ENCODE peak calls at places on chromosomes 5 and 9, in four cellular contexts. V is A549, S is H1, U is SK-N-SH. A is an unnamed sample.

GRCh38 chr5:71782393-71782770 is 63.3 kb downstream of the CARTPT start:
- DNase-seq in V (no peak), S (no peak), U (no peak), A (no peak)

GRCh38 chr5:96871022-96871388 is 5.3 kb upstream of the ERAP2 start:
- DNase-seq in V (no peak), S (no peak), U (no peak), A (no peak)

GRCh38 chr9:75001719-75002421 is 26.2 kb downstream of the CARNMT1 start:
- DNase-seq in V (peak), S (no peak), U (peak), A (peak)

GRCh38 chr5:157912621-157913325 is 53.8 kb upstream of the CLINT1 start:
- DNase-seq in V (no peak), S (no peak), U (no peak), A (no peak)

GRCh38 chr5:157902440-157903116 is 43.6 kb upstream of the CLINT1 start:
- DNase-seq in V (no peak), S (no peak), U (no peak), A (no peak)

GRCh38 chr9:102049586-102050246 is 311.3 kb upstream of the GRIN3A start:
- DNase-seq in V (no peak), S (no peak), U (no peak), A (no peak)

GRCh38 chr5:133932441-133933168 is 35.8 kb downstream of the C5orf15 start:
- DNase-seq in V (no peak), S (no peak), U (no peak), A (no peak)

GRCh38 chr5:179115845-179116524 is 55.8 kb downstream of the ZNF354C start:
- DNase-seq in V (no peak), S (no peak), U (no peak), A (no peak)

GRCh38 chr9:133939386-133939785 is 52.7 kb downstream of the VAV2 start:
- DNase-seq in V (no peak), S (no peak), U (no peak), A (no peak)

GRCh38 chr5:88251048-88251711 is 17.5 kb downstream of the TMEM161B start:
- DNase-seq in V (no peak), S (no peak), U (no peak), A (no peak)

GRCh38 chr5:4857761-4858160 is 282.4 kb upstream of the ADAMTS16 start:
- DNase-seq in V (no peak), S (no peak), U (no peak), A (no peak)

GRCh38 chr5:163460562-163461176 is at the start of gene HMMR:
- DNase-seq in V (peak), S (no peak), U (peak), A (no peak)

GRCh38 chr9:9747787-9748186 is 865.0 kb downstream of the PTPRD start:
- DNase-seq in V (no peak), S (no peak), U (no peak), A (no peak)

GRCh38 chr5:14410068-14410941 is 171.3 kb upstream of the OTULINL start:
- DNase-seq in V (no peak), S (no peak), U (peak), A (no peak)

GRCh38 chr5:155587458-155587857 is 573.9 kb downstream of the KIF4B start:
- DNase-seq in V (no peak), S (no peak), U (peak), A (no peak)

GRCh38 chr9:74497750-74498615 is 848 bp downstream of the RORB start:
- DNase-seq in V (peak), S (no peak), U (peak), A (no peak)

GRCh38 chr5:155154973-155155372 is 141.4 kb downstream of the KIF4B start:
- DNase-seq in V (no peak), S (no peak), U (no peak), A (no peak)

GRCh38 chr5:133499896-133500295 is 112.4 kb downstream of the FSTL4 start:
- DNase-seq in V (no peak), S (no peak), U (no peak), A (no peak)

GRCh38 chr9:131781069-131781468 is 41.2 kb upstream of the RAPGEF1 start:
- DNase-seq in V (peak), S (no peak), U (no peak), A (no peak)

GRCh38 chr9:133818444-133818843 is 80.3 kb upstream of the SARDH start:
- DNase-seq in V (peak), S (no peak), U (no peak), A (no peak)

GRCh38 chr5:138354926-138355378 is 2.5 kb downstream of the KDM3B start:
- DNase-seq in V (peak), S (no peak), U (peak), A (no peak)

GRCh38 chr9:75200892-75201470 is 112.7 kb downstream of the OSTF1 start:
- DNase-seq in V (peak), S (no peak), U (peak), A (peak)

GRCh38 chr5:10441992-10442435 is 335 bp downstream of the ROPN1L start:
- DNase-seq in V (no peak), S (no peak), U (no peak), A (no peak)

GRCh38 chr5:59759600-59760357 is 133.7 kb downstream of the PDE4D start:
- DNase-seq in V (peak), S (no peak), U (no peak), A (no peak)

GRCh38 chr9:16521868-16522381 is 348.5 kb downstream of the BNC2 start:
- DNase-seq in V (no peak), S (no peak), U (peak), A (no peak)

GRCh38 chr5:43602456-43602817 is 543 bp upstream of the NNT start:
- DNase-seq in V (peak), S (no peak), U (peak), A (no peak)

GRCh38 chr9:89483592-89484474 is 14.1 kb downstream of the SEMA4D start:
- DNase-seq in V (no peak), S (no peak), U (no peak), A (no peak)
- H3K4me3 ChIP-seq in V (no peak), S (no peak), U (no peak), A (no peak)

DNA sequence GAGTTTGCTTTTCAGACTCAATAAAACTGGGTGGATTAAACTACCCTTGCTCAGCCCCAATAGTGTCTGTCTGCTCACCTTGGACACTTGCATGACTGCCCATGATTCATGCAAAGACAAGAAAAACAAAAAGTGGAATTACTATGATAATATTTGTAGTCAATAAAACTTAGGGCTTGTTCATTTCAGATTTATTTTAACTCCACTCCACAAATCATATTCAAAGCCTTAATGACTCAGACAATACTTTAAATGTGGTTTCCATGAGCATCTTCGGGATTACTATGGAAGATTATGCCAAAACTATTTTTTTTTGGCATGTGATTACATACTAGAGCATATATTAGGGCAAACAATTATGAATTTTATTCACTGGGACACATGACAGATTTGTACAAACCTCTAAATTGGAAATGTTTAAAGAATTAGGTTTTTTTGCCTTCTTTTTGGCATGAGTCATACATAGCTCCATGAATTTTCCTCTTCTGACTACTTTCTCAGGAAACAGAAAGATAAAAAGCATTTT is 468.9 kb downstream of the ACTL7B start:
- DNase-seq in V (no peak), S (no peak), U (no peak), A (no peak)
- TF ChIP-seq RAD21 in V (no peak), S (no peak), U (no peak), A (no peak)

DNA sequence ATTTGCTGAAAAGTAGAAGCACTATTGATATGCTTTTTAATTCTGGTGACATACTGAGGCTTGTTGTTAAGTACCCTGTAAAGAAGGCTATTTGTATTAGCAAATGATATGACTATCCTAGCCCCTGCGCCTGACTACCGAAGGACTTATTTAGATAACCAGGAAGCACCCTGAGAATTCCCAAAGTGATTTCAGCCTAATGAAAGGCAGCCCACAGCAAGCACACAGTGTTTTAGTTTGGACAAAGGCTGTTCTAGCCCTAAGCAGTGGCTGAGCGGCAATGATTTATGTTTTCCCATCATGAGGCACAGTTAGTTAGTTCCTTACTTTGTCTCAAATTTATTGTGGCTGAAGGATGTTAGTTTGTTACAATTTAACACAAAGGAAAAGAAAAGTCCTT is 235.3 kb downstream of the KCTD16 start:
- DNase-seq in V (no peak), S (no peak), U (no peak), A (no peak)
- H3K4me3 ChIP-seq in V (no peak), S (no peak), U (no peak), A (no peak)

GRCh38 chr5:113092683-113093082 is 116.1 kb downstream of the DCP2 start:
- DNase-seq in V (no peak), S (no peak), U (no peak), A (no peak)
- TF ChIP-seq RAD21 in V (no peak), S (no peak), U (no peak), A (no peak)

GRCh38 chr5:2756211-2756746 is 4.8 kb upstream of the IRX2 start:
- DNase-seq in V (peak), S (no peak), U (no peak), A (no peak)
- H3K4me3 ChIP-seq in V (peak), S (peak), U (no peak), A (no peak)

A was measured in HCT116.